ENCODE peak calls at places on chromosomes 12 and 14, in ten cellular contexts. I is DND-41; F is fibroblast of lung; H is A549; N is CD4-positive, CD25-positive, alpha-beta regulatory T cell; S is BE2C; J is HFF-Myc; V is right lobe of liver; R is psoas muscle; A is Jurkat, Clone E6-1. Z is an unnamed sample.

GRCh38 chr12:1915082-1915968 is 3.1 kb downstream of the CACNA2D4 start:
- DNase-seq in I (peak), V (peak), R (no peak), N (peak), F (no peak), H (no peak), J (no peak), S (no peak), A (peak), Z (peak)

GRCh38 chr12:2753536-2753935 is 41.2 kb upstream of the FKBP4 start:
- DNase-seq in F (no peak), V (no peak), H (no peak), I (no peak), R (no peak), S (no peak), N (no peak), A (no peak), J (no peak), Z (no peak)

GRCh38 chr12:62882140-62882539 is 52.8 kb downstream of the PPM1H start:
- DNase-seq in A (no peak), V (no peak), R (no peak), S (no peak), N (no peak), F (no peak), I (no peak), J (no peak), H (no peak), Z (no peak)

GRCh38 chr14:21104448-21105060 is 3.7 kb downstream of the TMEM253 start:
- DNase-seq in A (peak), J (no peak), S (peak), F (peak), N (peak), H (peak), R (peak), I (peak), V (peak), Z (peak)

GRCh38 chr12:54251667-54252284 is 28.1 kb downstream of the CBX5 start:
- DNase-seq in V (no peak), A (peak), S (no peak), I (no peak), H (peak), F (peak), R (no peak), N (peak), J (no peak), Z (no peak)

GRCh38 chr12:59823535-59823934 is 227.7 kb downstream of the SLC16A7 start:
- DNase-seq in H (no peak), A (no peak), J (no peak), F (no peak), N (no peak), I (no peak), R (no peak), V (no peak), S (no peak), Z (no peak)

GRCh38 chr14:54807881-54808280 is 94.7 kb downstream of the GCH1 start:
- DNase-seq in H (no peak), S (no peak), F (no peak), J (no peak), A (no peak), R (no peak), N (no peak), I (no peak), V (no peak), Z (no peak)

GRCh38 chr14:75561013-75561432 is 17.4 kb upstream of the FLVCR2 start:
- DNase-seq in A (no peak), V (peak), J (peak), H (peak), N (peak), I (peak), F (peak), S (peak), R (peak), Z (peak)

GRCh38 chr12:48142818-48143674 is 14.3 kb downstream of the ASB8 start:
- DNase-seq in I (no peak), S (no peak), R (no peak), V (no peak), F (no peak), H (no peak), J (no peak), N (no peak), A (no peak), Z (no peak)

GRCh38 chr14:101075801-101076413 is 172.4 kb upstream of the RTL1 start:
- DNase-seq in I (no peak), S (no peak), V (peak), F (no peak), N (no peak), J (no peak), R (no peak), A (no peak), H (no peak), Z (no peak)

GRCh38 chr14:47539065-47539464 is 136.3 kb downstream of the MDGA2 start:
- DNase-seq in N (no peak), S (peak), A (peak), I (no peak), H (peak), F (no peak), R (no peak), J (no peak), V (no peak), Z (no peak)

GRCh38 chr12:3662516-3662915 is 90.4 kb downstream of the CRACR2A start:
- DNase-seq in N (no peak), A (no peak), J (no peak), H (no peak), I (no peak), F (peak), R (no peak), V (no peak), S (no peak), Z (no peak)

GRCh38 chr12:118357327-118358007 is 15.2 kb downstream of the TAOK3 start:
- DNase-seq in I (peak), H (peak), S (peak), R (no peak), N (peak), V (no peak), A (peak), F (peak), J (peak), Z (peak)

GRCh38 chr12:47949441-47950341 is 13.7 kb upstream of the TMEM106C start:
- DNase-seq in F (peak), H (peak), I (peak), V (peak), S (peak), R (peak), N (peak), A (no peak), J (peak), Z (peak)

GRCh38 chr14:79011091-79011919 is 841.1 kb downstream of the NRXN3 start:
- DNase-seq in R (no peak), I (peak), H (peak), N (peak), J (no peak), V (no peak), S (peak), F (peak), A (peak), Z (no peak)

GRCh38 chr12:14768823-14769405 is 34.4 kb downstream of the WBP11 start:
- DNase-seq in A (no peak), R (no peak), I (no peak), H (peak), N (peak), V (no peak), J (no peak), S (no peak), F (peak), Z (peak)

GRCh38 chr12:40375076-40375475 is 150.3 kb downstream of the LRRK2 start:
- DNase-seq in S (no peak), J (no peak), N (peak), A (peak), H (peak), V (no peak), R (no peak), I (no peak), F (no peak), Z (no peak)

GRCh38 chr12:127083028-127083949 is 1183.7 kb upstream of the TMEM132C start:
- DNase-seq in N (peak), J (peak), V (no peak), A (peak), R (no peak), I (peak), F (peak), H (peak), S (no peak), Z (peak)

GRCh38 chr14:89845346-89845745 is 109.2 kb downstream of the EFCAB11 start:
- DNase-seq in I (no peak), A (no peak), S (no peak), R (no peak), J (no peak), F (peak), H (peak), N (no peak), V (no peak), Z (no peak)

GRCh38 chr12:75289678-75290200 is 40.4 kb downstream of the CAPS2 start:
- DNase-seq in J (no peak), N (no peak), I (no peak), H (peak), F (peak), V (no peak), A (peak), R (no peak), S (no peak), Z (no peak)

GRCh38 chr12:4256043-4256826 is 17.3 kb upstream of the CCND2 start:
- DNase-seq in S (no peak), F (no peak), I (no peak), N (no peak), R (no peak), A (no peak), H (no peak), J (no peak), V (no peak), Z (no peak)

GRCh38 chr12:124531281-124531745 is 36.1 kb downstream of the NCOR2 start:
- DNase-seq in N (no peak), F (no peak), S (peak), J (no peak), A (no peak), H (no peak), R (peak), I (no peak), V (no peak), Z (no peak)

GRCh38 chr12:43621262-43621661 is 69.3 kb upstream of the ADAMTS20 start:
- DNase-seq in H (no peak), S (no peak), J (no peak), V (no peak), N (no peak), I (no peak), F (no peak), R (no peak), A (no peak), Z (no peak)

GRCh38 chr12:117333331-117334000 is 28.0 kb downstream of the NOS1 start:
- DNase-seq in H (no peak), S (no peak), N (no peak), A (no peak), R (no peak), I (no peak), V (no peak), F (no peak), J (no peak), Z (no peak)

GRCh38 chr14:73795974-73796373 is 55.7 kb upstream of the PTGR2 start:
- DNase-seq in A (no peak), N (no peak), R (no peak), I (no peak), V (peak), H (peak), J (peak), S (no peak), F (peak), Z (no peak)

GRCh38 chr14:43795600-43796228 is 711.4 kb downstream of the FSCB start:
- DNase-seq in J (no peak), A (no peak), H (peak), F (peak), R (no peak), V (no peak), I (no peak), N (no peak), S (no peak), Z (no peak)

GRCh38 chr12:89236237-89236636 is 116.1 kb downstream of the DUSP6 start:
- DNase-seq in N (no peak), F (peak), V (no peak), I (no peak), R (no peak), A (no peak), H (no peak), S (no peak), J (no peak), Z (no peak)

GRCh38 chr14:53638966-53639365 is 317.7 kb downstream of the BMP4 start:
- DNase-seq in V (no peak), I (no peak), A (no peak), N (no peak), R (no peak), F (no peak), J (no peak), S (no peak), H (no peak), Z (no peak)

GRCh38 chr12:45668641-45669040 is 60.9 kb upstream of the ARID2 start:
- DNase-seq in R (no peak), N (no peak), J (no peak), I (no peak), A (peak), H (no peak), V (no peak), F (no peak), S (no peak), Z (no peak)

GRCh38 chr12:15783288-15783687 is 5.9 kb downstream of the EPS8 start:
- DNase-seq in H (no peak), S (no peak), I (no peak), J (no peak), R (no peak), N (no peak), A (no peak), F (peak), V (no peak), Z (no peak)

GRCh38 chr12:41419151-41419893 is 231.2 kb downstream of the PDZRN4 start:
- DNase-seq in R (no peak), I (no peak), V (no peak), N (no peak), J (no peak), F (no peak), A (no peak), H (no peak), S (no peak), Z (no peak)

GRCh38 chr12:662541-663292 is 528 bp downstream of the NINJ2 start:
- DNase-seq in A (no peak), R (no peak), N (peak), V (no peak), H (no peak), F (no peak), I (no peak), S (no peak), J (no peak), Z (no peak)

GRCh38 chr14:92644166-92644565 is 104.3 kb downstream of the LGMN start:
- DNase-seq in R (no peak), A (no peak), J (no peak), N (no peak), F (peak), V (no peak), H (no peak), I (no peak), S (no peak), Z (no peak)

GRCh38 chr12:76014007-76014406 is 17.6 kb downstream of the PHLDA1 start:
- DNase-seq in N (no peak), S (peak), J (no peak), F (no peak), I (no peak), R (no peak), A (no peak), V (no peak), H (no peak), Z (no peak)

GRCh38 chr12:101792046-101792931 is 38.5 kb downstream of the GNPTAB start:
- DNase-seq in R (no peak), J (no peak), V (no peak), F (no peak), H (no peak), S (no peak), N (no peak), I (no peak), A (no peak), Z (peak)

DNA sequence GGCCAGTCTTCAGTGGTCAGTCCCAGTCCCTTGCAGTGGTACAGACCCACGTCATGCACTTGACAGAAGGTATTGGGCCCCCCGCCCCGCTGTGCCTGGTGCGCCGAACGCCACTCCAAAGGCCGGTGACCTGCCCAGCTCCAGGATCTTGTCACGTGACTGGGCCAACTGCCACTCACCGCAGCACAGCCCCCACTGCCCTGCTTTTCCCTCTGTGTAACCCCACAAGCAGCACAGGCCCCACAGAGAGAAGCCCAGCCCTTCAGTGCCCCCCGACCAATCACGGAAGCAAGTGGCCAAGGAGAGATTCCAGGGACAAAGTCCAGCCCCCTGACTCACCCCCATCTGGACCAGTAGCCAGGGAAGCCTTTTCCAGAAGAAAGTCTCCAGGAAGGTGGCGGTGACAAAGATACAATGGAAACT is 498 bp downstream of the GPR132 start:
- DNase-seq in I (no peak), J (no peak), V (peak), R (peak), N (peak), S (no peak), H (no peak), F (no peak), A (no peak), Z (peak)
- H3K4me3 ChIP-seq in I (no peak), J (no peak), V (no peak), R (peak), N (peak), S (no peak), H (no peak), F (no peak), A (no peak), Z (peak)

GRCh38 chr12:12992418-12993175 is 7.5 kb downstream of the HEBP1 start:
- DNase-seq in F (peak), J (peak), H (peak), I (no peak), N (no peak), V (no peak), A (no peak), R (no peak), S (no peak), Z (no peak)
- H3K4me3 ChIP-seq in F (peak), J (no peak), H (peak), I (no peak), N (no peak), V (no peak), A (no peak), R (no peak), S (no peak), Z (no peak)

DNA sequence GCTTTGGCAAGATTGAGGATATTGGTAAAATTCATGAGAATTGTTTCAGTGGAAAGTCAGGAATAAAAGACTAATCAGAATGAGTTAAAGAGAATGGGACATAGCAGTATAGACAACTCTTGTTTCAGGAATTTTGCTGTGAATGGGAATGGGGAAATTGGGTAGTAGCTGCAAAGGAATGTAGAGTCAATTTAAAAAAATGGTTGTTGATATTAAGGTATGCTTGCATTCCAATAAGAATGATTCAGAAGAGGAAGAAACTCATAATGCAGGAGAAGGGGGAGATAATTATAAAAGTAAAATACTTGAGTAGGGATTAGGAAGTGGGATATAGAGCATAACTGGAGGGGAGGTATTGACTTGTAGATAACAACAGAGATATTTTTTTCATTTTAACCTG is 40.7 kb downstream of the MNAT1 start:
- DNase-seq in F (peak), H (no peak), A (no peak), R (no peak), I (no peak), N (no peak), V (no peak), S (no peak), J (no peak), Z (no peak)
- H3K4me3 ChIP-seq in F (no peak), H (no peak), A (no peak), R (no peak), I (no peak), N (no peak), V (no peak), S (no peak), J (no peak), Z (no peak)

DNA sequence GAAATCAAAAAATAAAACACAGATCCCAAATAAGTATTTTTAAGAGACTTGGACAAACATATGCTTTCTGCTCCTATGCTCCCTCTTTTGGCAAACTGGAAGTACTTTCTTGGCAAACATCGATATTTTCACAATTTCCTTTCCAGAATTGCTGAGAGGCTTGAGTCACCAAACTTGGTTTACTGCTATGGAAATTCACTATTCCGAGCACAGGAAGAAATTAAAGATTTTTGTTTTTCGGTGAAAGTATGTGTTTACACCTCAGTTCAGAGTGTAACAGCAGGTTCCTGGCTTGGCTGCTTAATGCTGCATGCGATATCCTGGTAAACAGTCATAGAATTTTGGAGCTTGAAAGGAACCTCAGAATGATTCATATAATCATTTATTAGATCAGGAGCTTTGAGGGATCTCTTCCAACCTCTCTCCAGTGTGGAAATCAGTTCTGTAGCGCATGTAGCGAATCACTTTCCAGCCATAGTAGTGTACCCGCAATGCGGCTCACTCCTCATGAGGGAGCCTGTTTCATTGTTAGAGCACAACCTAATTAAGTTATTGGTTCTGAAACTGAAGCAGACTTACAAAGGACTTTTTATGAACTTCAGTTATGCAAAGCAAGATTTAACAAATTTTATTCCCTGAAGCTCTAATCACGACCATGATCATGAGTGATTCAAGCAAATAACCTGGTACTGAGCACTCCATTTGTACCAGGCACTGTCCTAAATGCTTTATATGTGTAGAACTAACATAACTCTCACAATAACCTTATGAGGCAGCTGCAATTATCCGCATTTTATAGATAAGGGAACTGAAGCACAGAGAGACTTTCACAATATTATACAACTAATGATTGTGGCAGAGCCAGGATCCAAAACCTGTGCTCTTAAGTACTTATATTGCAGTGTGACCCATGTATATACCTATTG is 56.4 kb upstream of the ATP2A2 start:
- DNase-seq in A (peak), H (peak), V (no peak), I (no peak), S (peak), J (peak), N (peak), R (no peak), F (peak), Z (no peak)
- H3K4me3 ChIP-seq in A (no peak), H (peak), V (peak), I (no peak), S (peak), J (peak), N (no peak), R (peak), F (no peak), Z (no peak)

GRCh38 chr14:50659327-50659974 is 8.7 kb downstream of the SAV1 start:
- DNase-seq in J (no peak), R (no peak), A (no peak), S (peak), V (no peak), H (no peak), F (no peak), I (no peak), N (no peak), Z (no peak)

GRCh38 chr14:50657753-50658152 is 10.4 kb downstream of the SAV1 start:
- DNase-seq in S (no peak), J (no peak), I (no peak), V (no peak), R (no peak), H (no peak), F (no peak), N (no peak), A (no peak), Z (no peak)

GRCh38 chr14:50658203-50658602 is 9.9 kb downstream of the SAV1 start:
- DNase-seq in H (no peak), A (no peak), J (no peak), R (no peak), F (peak), S (no peak), I (no peak), N (no peak), V (no peak), Z (no peak)
- H3K4me3 ChIP-seq in H (no peak), A (no peak), J (no peak), R (no peak), F (no peak), S (no peak), I (no peak), N (no peak), V (no peak), Z (no peak)

DNA sequence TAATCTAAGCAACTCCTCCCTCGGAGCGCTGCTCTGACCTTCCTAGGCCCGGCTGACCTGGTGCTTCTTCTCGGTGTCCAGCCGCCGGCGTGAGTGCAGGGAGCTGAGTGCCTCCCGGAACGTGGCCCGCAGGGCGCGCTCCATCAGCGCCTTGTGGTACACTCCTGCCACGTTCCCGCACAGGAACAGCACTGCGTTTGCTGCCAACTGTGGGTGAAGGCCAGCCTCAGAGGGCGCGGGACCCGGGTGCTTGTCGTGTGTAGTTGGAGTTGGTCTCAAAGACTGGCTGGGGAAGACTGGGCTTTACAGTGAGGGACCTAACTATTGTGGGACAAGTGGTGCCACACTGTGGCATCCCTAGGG is 3.2 kb downstream of the ADCY4 start:
- DNase-seq in V (no peak), J (no peak), S (no peak), R (no peak), I (no peak), F (no peak), H (no peak), N (no peak), A (no peak), Z (no peak)
- H3K4me3 ChIP-seq in V (no peak), J (no peak), S (peak), R (no peak), I (no peak), F (no peak), H (no peak), N (peak), A (no peak), Z (no peak)

Z was measured in CD4-positive, alpha-beta memory T cell.